ENCODE peak calls at places on chromosomes 12 and 14, in five cellular contexts. B, U, E, Z and X are unnamed samples.

GRCh38 chr12:28568709-28569108 is 378.5 kb downstream of the CCDC91 start:
- DNase-seq in B (no peak), U (no peak), E (no peak), Z (no peak), X (no peak)

GRCh38 chr14:63893701-63894458 is 41.1 kb downstream of the SYNE2 start:
- DNase-seq in B (no peak), U (no peak), E (peak; percentile 61), Z (no peak), X (no peak)

GRCh38 chr12:49019120-49019430 is 499 bp upstream of the PRKAG1 start:
- DNase-seq in B (no peak), U (no peak), E (no peak), Z (no peak), X (no peak)

GRCh38 chr12:6766651-6767300 is 613 bp downstream of the PTMS start:
- DNase-seq in B (peak; percentile 47), U (peak; percentile 64), E (peak; percentile 60), Z (peak; percentile 57), X (peak; percentile 95)

GRCh38 chr12:126355346-126355745 is 1290.1 kb downstream of the AACS start:
- DNase-seq in B (no peak), U (no peak), E (no peak), Z (no peak), X (no peak)

GRCh38 chr14:72154645-72155378 is 222.6 kb downstream of the RGS6 start:
- DNase-seq in B (no peak), U (no peak), E (no peak), Z (no peak), X (no peak)

GRCh38 chr12:66594688-66595087 is 84.2 kb downstream of the GRIP1 start:
- DNase-seq in B (no peak), U (no peak), E (no peak), Z (no peak), X (no peak)

GRCh38 chr14:78446807-78447206 is 276.6 kb downstream of the NRXN3 start:
- DNase-seq in B (no peak), U (no peak), E (peak; percentile 5), Z (no peak), X (no peak)

GRCh38 chr12:79681008-79681590 is 9.7 kb downstream of the PAWR start:
- DNase-seq in B (no peak), U (no peak), E (no peak), Z (no peak), X (peak; percentile 82)

GRCh38 chr14:96693252-96693820 is 103.8 kb upstream of the VRK1 start:
- DNase-seq in B (no peak), U (no peak), E (no peak), Z (no peak), X (no peak)

GRCh38 chr12:129704232-129704830 is 199.5 kb downstream of the TMEM132D start:
- DNase-seq in B (no peak), U (no peak), E (no peak), Z (no peak), X (peak; percentile 42)

GRCh38 chr12:46404733-46405132 is 32.2 kb upstream of the SLC38A2 start:
- DNase-seq in B (no peak), U (no peak), E (no peak), Z (no peak), X (no peak)

GRCh38 chr14:92135269-92135668 is 13.5 kb downstream of the CPSF2 start:
- DNase-seq in B (no peak), U (no peak), E (peak; percentile 23), Z (no peak), X (peak; percentile 71)

GRCh38 chr12:56980268-56980667 is 22.9 kb upstream of the RDH16 start:
- DNase-seq in B (no peak), U (no peak), E (no peak), Z (no peak), X (no peak)

GRCh38 chr12:18382486-18382885 is 121.2 kb downstream of the PIK3C2G start:
- DNase-seq in B (no peak), U (no peak), E (no peak), Z (no peak), X (no peak)